ENCODE peak calls at places on chromosomes 5 and 9, in six cellular contexts. E is lower leg skin, V is GM06990, W is BE2C, L is ovary, O is progenitor cell of endocrine pancreas. J is an unnamed sample.

GRCh38 chr5:172180936-172181335 is 7.1 kb downstream of the STK10 start:
- DNase-seq in V (no peak), O (no peak), W (no peak), L (no peak), E (no peak), J (peak)

GRCh38 chr5:171893290-171893890 is 107.8 kb downstream of the SMIM23 start:
- DNase-seq in E (no peak), W (no peak), O (no peak), V (no peak), L (no peak), J (no peak)

GRCh38 chr9:74557577-74557976 is 60.4 kb downstream of the RORB start:
- DNase-seq in V (no peak), L (no peak), E (no peak), O (no peak), W (no peak), J (no peak)

GRCh38 chr5:76500633-76501393 is 97.7 kb downstream of the IQGAP2 start:
- DNase-seq in O (no peak), V (no peak), W (no peak), E (peak), L (peak), J (no peak)

GRCh38 chr9:95620296-95620695 is 103.5 kb upstream of the PTCH1 start:
- DNase-seq in W (no peak), L (no peak), E (peak), O (no peak), V (no peak), J (no peak)

GRCh38 chr9:12908910-12909309 is 134.1 kb downstream of the LURAP1L start:
- DNase-seq in E (no peak), V (no peak), L (no peak), W (no peak), O (no peak), J (no peak)

GRCh38 chr5:137478043-137478442 is 21.1 kb downstream of the SPOCK1 start:
- DNase-seq in V (no peak), W (no peak), E (no peak), O (no peak), L (no peak), J (no peak)

GRCh38 chr5:176648467-176649194 is 1.3 kb downstream of the TSPAN17 start:
- DNase-seq in O (no peak), V (no peak), L (no peak), W (no peak), E (no peak), J (no peak)

GRCh38 chr5:73299665-73300435 is 126.9 kb downstream of the TMEM174 start:
- DNase-seq in E (no peak), V (no peak), W (no peak), L (no peak), O (peak), J (no peak)

GRCh38 chr5:158203256-158203655 is 344.3 kb upstream of the CLINT1 start:
- DNase-seq in L (no peak), O (no peak), V (no peak), E (no peak), W (no peak), J (no peak)

GRCh38 chr9:129148463-129149204 is 29.4 kb downstream of the IER5L start:
- DNase-seq in V (no peak), L (no peak), E (no peak), W (no peak), O (no peak), J (no peak)

GRCh38 chr9:106828965-106829364 is 34.0 kb upstream of the ZNF462 start:
- DNase-seq in V (no peak), L (no peak), O (no peak), W (no peak), E (no peak), J (no peak)

GRCh38 chr5:139795074-139796001 is at the start of gene PSD2:
- DNase-seq in E (no peak), L (peak), W (peak), V (no peak), O (no peak), J (no peak)

GRCh38 chr5:69454460-69455249 is 37.9 kb upstream of the OCLN start:
- DNase-seq in L (no peak), V (no peak), O (no peak), E (no peak), W (no peak), J (no peak)

GRCh38 chr9:69622664-69623063 is 49.5 kb downstream of the APBA1 start:
- DNase-seq in L (no peak), W (no peak), E (no peak), V (no peak), O (no peak), J (no peak)

GRCh38 chr5:67265951-67266350 is 69.4 kb upstream of the CD180 start:
- DNase-seq in O (no peak), E (no peak), W (no peak), V (no peak), L (no peak), J (no peak)

GRCh38 chr9:34454571-34455065 is 3.8 kb downstream of the FAM219A start:
- DNase-seq in L (no peak), W (peak), V (no peak), O (no peak), E (peak), J (no peak)

GRCh38 chr5:173819521-173819920 is 68.6 kb upstream of the CPEB4 start:
- DNase-seq in V (no peak), E (no peak), L (no peak), W (no peak), O (no peak), J (no peak)

GRCh38 chr9:131545003-131545785 is at the start of gene PRRT1B:
- DNase-seq in E (no peak), V (no peak), W (no peak), L (no peak), O (peak), J (no peak)

GRCh38 chr9:9942764-9943424 is 669.9 kb downstream of the PTPRD start:
- DNase-seq in V (peak), W (peak), O (peak), E (peak), L (peak), J (no peak)

GRCh38 chr9:110141118-110141797 is 66.7 kb downstream of the C9orf152 start:
- DNase-seq in L (peak), O (no peak), E (no peak), V (no peak), W (no peak), J (no peak)

GRCh38 chr9:135857371-135857786 is 50.0 kb downstream of the CAMSAP1 start:
- DNase-seq in V (no peak), W (no peak), E (no peak), L (no peak), O (no peak), J (no peak)

GRCh38 chr5:139689631-139690384 is 41.7 kb downstream of the CXXC5 start:
- DNase-seq in E (no peak), W (peak), L (no peak), O (peak), V (no peak), J (no peak)

GRCh38 chr5:23223846-23224245 is 283.6 kb upstream of the PRDM9 start:
- DNase-seq in O (no peak), E (no peak), V (no peak), L (no peak), W (no peak), J (no peak)

GRCh38 chr9:134894136-134894860 is 13.7 kb downstream of the FCN2 start:
- DNase-seq in L (no peak), V (no peak), E (peak), O (no peak), W (no peak), J (no peak)

GRCh38 chr9:36100532-36100931 is 36.0 kb upstream of the GLIPR2 start:
- DNase-seq in W (no peak), O (no peak), L (no peak), V (no peak), E (no peak), J (no peak)

GRCh38 chr5:179201986-179202385 is 141.8 kb downstream of the ZNF354C start:
- DNase-seq in V (no peak), E (no peak), L (no peak), O (no peak), W (peak), J (peak)

GRCh38 chr5:9977070-9977469 is 272.6 kb downstream of the ATPSCKMT start:
- DNase-seq in V (no peak), W (no peak), E (no peak), L (no peak), O (no peak), J (no peak)

GRCh38 chr5:113380299-113381014 is 54.3 kb downstream of the TSSK1B start:
- DNase-seq in E (no peak), L (no peak), O (no peak), W (no peak), V (no peak), J (no peak)

GRCh38 chr5:134000696-134001453 is 3.9 kb downstream of the VDAC1 start:
- DNase-seq in O (no peak), V (no peak), L (no peak), E (no peak), W (no peak), J (peak)

GRCh38 chr9:132798817-132799790 is 79.0 kb downstream of the AK8 start:
- DNase-seq in V (no peak), E (peak), L (no peak), O (no peak), W (peak), J (no peak)

GRCh38 chr9:112820886-112821285 is 69.8 kb downstream of the SLC46A2 start:
- DNase-seq in O (no peak), V (no peak), W (no peak), L (no peak), E (no peak), J (no peak)

GRCh38 chr9:124296094-124296493 is 38.3 kb downstream of the NEK6 start:
- DNase-seq in E (no peak), O (no peak), L (no peak), W (no peak), V (no peak), J (no peak)

GRCh38 chr5:118711727-118712126 is 276.6 kb downstream of the DTWD2 start:
- DNase-seq in E (no peak), L (no peak), W (no peak), O (no peak), V (no peak), J (no peak)

GRCh38 chr5:157497875-157498611 is 38.0 kb downstream of the NIPAL4 start:
- DNase-seq in L (no peak), O (no peak), V (no peak), W (no peak), E (no peak), J (no peak)

GRCh38 chr5:56908942-56909293 is 478 bp upstream of the SETD9 start:
- DNase-seq in W (peak), E (peak), V (no peak), O (no peak), L (no peak), J (peak)

GRCh38 chr5:17614872-17615605 is 4.8 kb downstream of the TAF11L12 start:
- DNase-seq in L (no peak), V (no peak), E (no peak), W (no peak), O (no peak), J (no peak)

GRCh38 chr5:17625686-17626085 is 6.2 kb upstream of the TAF11L13 start:
- DNase-seq in E (no peak), O (no peak), L (no peak), W (no peak), V (no peak), J (no peak)

GRCh38 chr5:17619353-17619752 is 9.2 kb downstream of the TAF11L12 start:
- DNase-seq in V (no peak), W (no peak), O (no peak), E (no peak), L (no peak), J (no peak)

GRCh38 chr5:17620627-17621026 is 10.4 kb downstream of the TAF11L12 start:
- DNase-seq in V (no peak), W (peak), E (no peak), O (no peak), L (no peak), J (no peak)
- TF ChIP-seq CTCF in V (no peak), W (peak), E (no peak), O (peak), L (no peak), J (peak)

GRCh38 chr5:141150215-141150992 is 547 bp downstream of the PCDHB6 start:
- DNase-seq in V (no peak), W (no peak), E (no peak), L (no peak), O (no peak), J (no peak)

GRCh38 chr5:141149812-141150211 is at the start of gene PCDHB6:
- DNase-seq in W (peak), O (no peak), L (no peak), V (no peak), E (no peak), J (no peak)

GRCh38 chr5:141150993-141151325 is 1.1 kb downstream of the PCDHB6 start:
- DNase-seq in O (no peak), V (no peak), E (no peak), W (no peak), L (no peak), J (no peak)

DNA sequence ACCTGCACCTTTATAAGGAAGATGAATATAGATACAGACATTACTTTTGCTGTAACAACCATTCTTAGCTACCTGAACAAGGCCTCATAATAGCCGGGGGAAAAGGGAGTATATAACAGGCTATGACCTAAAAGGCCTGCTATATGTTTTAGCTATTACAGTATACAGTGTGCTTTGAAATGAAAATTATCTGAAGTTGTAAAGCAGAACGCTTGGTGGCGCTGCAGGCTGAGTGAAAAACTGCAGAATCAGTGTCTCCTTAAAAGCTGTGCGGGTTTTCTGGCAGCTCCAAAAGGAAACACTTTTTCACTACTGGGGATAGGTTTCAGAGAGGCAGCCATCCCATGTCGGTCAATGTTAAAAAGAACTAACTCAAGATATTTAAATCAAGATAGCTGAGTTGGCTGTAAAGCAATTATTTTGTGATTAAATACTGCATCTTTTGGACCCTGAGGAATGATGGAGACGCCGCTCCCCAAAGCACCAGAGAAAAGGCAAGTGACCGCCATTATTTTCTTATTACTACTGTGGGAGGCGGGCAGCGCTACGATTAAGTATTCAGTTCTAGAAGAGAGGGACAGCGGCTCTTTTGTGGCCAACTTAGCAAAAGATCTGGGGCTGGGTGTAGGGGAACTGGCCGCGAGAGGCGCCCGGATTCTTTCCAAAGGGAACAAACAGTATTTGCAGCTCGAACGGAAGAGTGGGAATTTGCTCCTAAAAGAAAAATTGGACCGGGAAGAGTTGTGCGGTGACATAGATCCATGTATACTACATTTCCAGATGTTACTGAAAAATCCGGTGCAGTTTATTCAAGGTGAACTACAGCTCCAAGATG is 5.9 kb downstream of the PCDHB6 start:
- DNase-seq in E (no peak), W (no peak), V (no peak), L (no peak), O (no peak), J (no peak)
- TF ChIP-seq CTCF in E (no peak), W (peak), V (no peak), L (no peak), O (no peak), J (no peak)

DNA sequence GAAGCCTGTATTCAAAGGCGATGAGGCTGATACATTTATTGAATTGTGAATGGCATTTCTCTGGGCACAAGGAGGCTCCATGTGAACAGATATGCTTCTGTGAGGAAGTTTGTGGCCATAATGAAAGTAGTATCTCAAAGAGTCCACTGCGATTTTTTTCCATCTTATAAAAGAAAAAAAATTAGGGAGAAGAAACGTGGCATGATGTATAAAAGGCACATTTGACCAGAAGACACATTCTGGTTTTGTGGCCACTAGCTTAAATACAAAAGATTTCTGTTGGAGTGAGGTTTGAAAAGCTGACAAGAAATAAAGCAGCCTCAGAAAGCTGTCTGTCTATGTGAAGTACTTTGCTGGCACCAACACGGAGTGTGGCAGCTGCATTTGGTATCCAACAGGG is 398.1 kb downstream of the TLE4 start:
- DNase-seq in V (no peak), E (no peak), O (no peak), L (no peak), W (no peak), J (no peak)
- TF ChIP-seq CTCF in V (no peak), E (no peak), O (no peak), L (no peak), W (no peak), J (no peak)

GRCh38 chr9:37914701-37915358 is 10.9 kb upstream of the SLC25A51 start:
- DNase-seq in O (no peak), V (no peak), W (no peak), E (peak), L (no peak), J (no peak)

GRCh38 chr9:37911271-37911681 is 7.3 kb upstream of the SLC25A51 start:
- DNase-seq in L (no peak), E (peak), V (no peak), O (no peak), W (no peak), J (no peak)

GRCh38 chr9:37915911-37916470 is 12.1 kb upstream of the SLC25A51 start:
- DNase-seq in E (peak), L (no peak), O (no peak), V (no peak), W (no peak), J (no peak)

GRCh38 chr9:37914154-37914551 is 10.2 kb upstream of the SLC25A51 start:
- DNase-seq in E (peak), L (no peak), V (no peak), O (no peak), W (no peak), J (no peak)

GRCh38 chr9:37913480-37914153 is 9.7 kb upstream of the SLC25A51 start:
- DNase-seq in O (peak), E (peak), W (peak), V (peak), L (peak), J (no peak)
- TF ChIP-seq CTCF in O (peak), E (peak), W (peak), V (peak), L (peak), J (peak)

GRCh38 chr9:7342229-7342628 is 457.3 kb downstream of the DMAC1 start:
- DNase-seq in O (no peak), W (no peak), V (no peak), L (no peak), E (no peak), J (no peak)
- TF ChIP-seq CTCF in O (no peak), W (no peak), V (no peak), L (no peak), E (no peak), J (peak)

GRCh38 chr9:68574150-68574549 is 33.5 kb upstream of the TMEM252 start:
- DNase-seq in L (no peak), W (no peak), E (no peak), O (no peak), V (no peak), J (no peak)
- TF ChIP-seq CTCF in L (no peak), W (no peak), E (no peak), O (no peak), V (peak), J (peak)

GRCh38 chr5:155700333-155700732 is 626.6 kb upstream of the SGCD start:
- DNase-seq in L (no peak), V (no peak), O (no peak), W (no peak), E (no peak), J (no peak)
- TF ChIP-seq CTCF in L (no peak), V (peak), O (no peak), W (peak), E (no peak), J (peak)

J was measured in chondrocyte.